ENCODE peak calls at places on chromosomes 1 and 21, in six cellular contexts. K, O, F, J, Z and L are unnamed samples.

GRCh38 chr1:27569506-27570382 is 34.2 kb downstream of the AHDC1 start:
- DNase-seq in K (no peak), O (no peak), F (peak; percentile 55), J (no peak), Z (no peak), L (no peak)

GRCh38 chr1:18253093-18253492 is 145.5 kb downstream of the IGSF21 start:
- DNase-seq in K (no peak), O (no peak), F (no peak), J (no peak), Z (no peak), L (no peak)

GRCh38 chr21:37564341-37564923 is 197.9 kb downstream of the DYRK1A start:
- DNase-seq in K (no peak), O (peak; percentile 99), F (peak; percentile 82), J (peak; percentile 100), Z (peak; percentile 77), L (peak; percentile 98)

GRCh38 chr21:34983680-34984086 is 65.4 kb downstream of the RUNX1 start:
- DNase-seq in K (no peak), O (peak; percentile 65), F (peak; percentile 43), J (peak; percentile 63), Z (no peak), L (peak; percentile 89)

GRCh38 chr1:108877858-108878257 is 1.1 kb downstream of the GPSM2 start:
- DNase-seq in K (no peak), O (no peak), F (no peak), J (no peak), Z (no peak), L (peak; percentile 37)

GRCh38 chr1:8905582-8906191 is 27.2 kb upstream of the ENO1 start:
- DNase-seq in K (no peak), O (peak; percentile 57), F (no peak), J (no peak), Z (no peak), L (peak; percentile 76)

GRCh38 chr1:197003132-197003531 is 25.8 kb downstream of the CFHR5 start:
- DNase-seq in K (no peak), O (no peak), F (no peak), J (no peak), Z (no peak), L (no peak)

GRCh38 chr1:228282329-228283042 is 74.6 kb downstream of the OBSCN start:
- DNase-seq in K (no peak), O (peak; percentile 24), F (no peak), J (peak; percentile 71), Z (peak; percentile 24), L (peak; percentile 47)

GRCh38 chr1:167541610-167542009 is 12.0 kb downstream of the CREG1 start:
- DNase-seq in K (no peak), O (no peak), F (no peak), J (peak; percentile 23), Z (no peak), L (peak; percentile 68)

GRCh38 chr1:27153927-27154358 is 982 bp downstream of the SLC9A1 start:
- DNase-seq in K (no peak), O (no peak), F (no peak), J (no peak), Z (no peak), L (no peak)

GRCh38 chr1:228279722-228280105 is 71.9 kb downstream of the OBSCN start:
- DNase-seq in K (no peak), O (no peak), F (no peak), J (no peak), Z (no peak), L (no peak)

GRCh38 chr1:193538690-193539089 is 352.3 kb upstream of the B3GALT2 start:
- DNase-seq in K (no peak), O (no peak), F (no peak), J (no peak), Z (no peak), L (no peak)

GRCh38 chr1:26156285-26157038 is 2.4 kb upstream of the FAM110D start:
- DNase-seq in K (no peak), O (no peak), F (no peak), J (no peak), Z (no peak), L (no peak)

GRCh38 chr1:167186198-167186750 is 34.4 kb upstream of the POU2F1 start:
- DNase-seq in K (no peak), O (no peak), F (no peak), J (no peak), Z (no peak), L (no peak)

GRCh38 chr21:43754948-43755781 is 20.9 kb downstream of the CSTB start:
- DNase-seq in K (no peak), O (no peak), F (no peak), J (no peak), Z (peak; percentile 44), L (no peak)

GRCh38 chr21:42312626-42313104 is 2.5 kb downstream of the TFF3 start:
- DNase-seq in K (no peak), O (no peak), F (no peak), J (no peak), Z (no peak), L (no peak)

GRCh38 chr21:16302851-16303282 is 573.1 kb downstream of the USP25 start:
- DNase-seq in K (no peak), O (no peak), F (no peak), J (peak; percentile 12), Z (no peak), L (peak; percentile 68)

GRCh38 chr1:204746838-204747442 is 61.4 kb upstream of the LRRN2 start:
- DNase-seq in K (peak; percentile 35), O (peak; percentile 80), F (peak; percentile 77), J (peak; percentile 41), Z (peak; percentile 48), L (peak; percentile 47)

GRCh38 chr1:36784147-36784862 is 250.0 kb downstream of the GRIK3 start:
- DNase-seq in K (no peak), O (no peak), F (no peak), J (no peak), Z (no peak), L (no peak)

GRCh38 chr1:62113505-62113904 is 81.1 kb upstream of the L1TD1 start:
- DNase-seq in K (no peak), O (no peak), F (no peak), J (no peak), Z (no peak), L (no peak)

GRCh38 chr1:112257043-112257835 is 138.8 kb upstream of the CTTNBP2NL start:
- DNase-seq in K (no peak), O (no peak), F (no peak), J (no peak), Z (no peak), L (peak; percentile 24)

GRCh38 chr1:234611153-234611798 is 1.3 kb upstream of the IRF2BP2 start:
- DNase-seq in K (peak; percentile 68), O (peak; percentile 76), F (no peak), J (peak; percentile 83), Z (no peak), L (no peak)

GRCh38 chr1:68384321-68384813 is 65.4 kb downstream of the RPE65 start:
- DNase-seq in K (no peak), O (peak; percentile 98), F (no peak), J (peak; percentile 100), Z (no peak), L (peak; percentile 80)

GRCh38 chr1:44464361-44464760 is 59.3 kb downstream of the RNF220 start:
- DNase-seq in K (no peak), O (no peak), F (no peak), J (no peak), Z (no peak), L (no peak)

DNA sequence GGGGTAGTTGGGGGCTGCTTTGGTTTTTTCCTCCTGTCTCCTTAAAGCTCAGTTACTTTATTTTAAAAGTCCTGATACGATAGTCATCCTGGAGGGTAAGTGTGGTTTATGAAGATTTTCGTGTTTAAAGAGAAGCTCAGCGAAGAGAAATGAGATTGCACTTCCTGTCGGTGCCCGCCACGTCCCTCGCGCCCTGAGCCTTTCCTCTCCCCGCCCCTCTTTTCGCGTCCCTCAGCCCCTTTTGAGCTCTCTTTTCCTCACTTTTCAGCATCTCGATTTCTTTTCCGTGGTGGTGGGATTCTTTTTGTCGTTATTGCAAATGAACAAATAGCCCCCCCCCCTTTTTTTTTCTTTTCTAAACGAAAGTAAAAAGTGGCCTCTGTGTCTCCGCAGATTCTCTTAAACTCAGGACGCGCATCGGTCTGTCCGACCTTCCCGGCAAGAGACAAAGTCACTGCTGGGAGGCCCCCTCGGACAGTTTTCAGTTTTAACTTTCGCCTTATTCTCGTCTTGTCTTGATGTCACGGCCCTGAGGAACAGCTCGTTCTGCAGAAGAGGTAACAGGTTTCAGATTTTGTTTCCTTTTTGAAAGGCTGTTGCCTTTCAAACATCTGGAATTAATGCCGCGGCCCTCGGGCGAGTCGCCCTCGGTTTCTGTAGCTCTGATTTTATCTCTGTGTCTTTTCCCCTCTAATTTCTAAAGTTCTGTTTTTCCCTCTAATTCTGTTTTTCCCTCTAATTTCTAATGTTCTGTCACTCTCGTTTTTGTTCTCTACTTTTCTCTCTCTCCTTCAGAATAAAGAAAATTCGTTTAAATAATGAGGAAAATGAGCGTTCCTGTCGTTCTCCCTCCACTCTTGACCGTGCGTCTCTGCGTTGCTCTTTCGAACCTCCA is 1.0 kb upstream of the DMRTA2 start:
- DNase-seq in K (no peak), O (no peak), F (no peak), J (no peak), Z (no peak), L (peak; percentile 25)
- H3K27me3 ChIP-seq in K (peaks cover 98% of the 10 kb centered on the region), O (no peaks in the 10 kb centered on the region), F (peaks cover 88% of the 10 kb centered on the region), J (peaks cover 93% of the 10 kb centered on the region), Z (peaks cover 99% of the 10 kb centered on the region), L (peaks cover 48% of the 10 kb centered on the region)

DNA sequence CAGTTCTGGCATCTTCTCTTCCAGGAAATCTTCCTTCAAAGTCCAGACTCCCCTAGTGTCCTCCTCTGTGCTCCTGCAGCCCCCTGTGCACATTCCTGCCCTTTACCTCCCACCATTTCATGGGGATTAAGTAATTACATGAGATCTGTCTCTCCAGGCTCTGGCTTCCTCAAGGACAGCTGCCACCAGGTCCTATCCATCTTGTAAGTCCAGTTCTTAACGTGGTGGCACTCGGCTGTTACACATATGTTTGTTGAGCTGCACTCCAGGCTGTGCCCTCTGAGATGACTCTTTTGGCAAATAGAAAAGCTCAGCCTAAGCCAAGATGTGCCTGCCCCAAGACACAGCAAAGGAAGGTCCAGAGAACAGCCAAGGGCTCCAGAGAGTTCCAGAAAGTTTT is 57.4 kb upstream of the CAMK1G start:
- DNase-seq in K (no peak), O (peak; percentile 47), F (no peak), J (no peak), Z (peak; percentile 28), L (no peak)
- H3K27me3 ChIP-seq in K (no peaks in the 10 kb centered on the region), O (no peaks in the 10 kb centered on the region), F (no peaks in the 10 kb centered on the region), J (no peaks in the 10 kb centered on the region), Z (no peaks in the 10 kb centered on the region), L (peaks cover 8% of the 10 kb centered on the region)

GRCh38 chr1:156387899-156388813 is 19.1 kb downstream of the RHBG start:
- DNase-seq in K (no peak), O (no peak), F (no peak), J (no peak), Z (no peak), L (no peak)
- H3K27me3 ChIP-seq in K (peaks cover 20% of the 10 kb centered on the region), O (no peaks in the 10 kb centered on the region), F (peaks cover 18% of the 10 kb centered on the region), J (peaks cover 71% of the 10 kb centered on the region), Z (peaks cover 56% of the 10 kb centered on the region), L (no peaks in the 10 kb centered on the region)

DNA sequence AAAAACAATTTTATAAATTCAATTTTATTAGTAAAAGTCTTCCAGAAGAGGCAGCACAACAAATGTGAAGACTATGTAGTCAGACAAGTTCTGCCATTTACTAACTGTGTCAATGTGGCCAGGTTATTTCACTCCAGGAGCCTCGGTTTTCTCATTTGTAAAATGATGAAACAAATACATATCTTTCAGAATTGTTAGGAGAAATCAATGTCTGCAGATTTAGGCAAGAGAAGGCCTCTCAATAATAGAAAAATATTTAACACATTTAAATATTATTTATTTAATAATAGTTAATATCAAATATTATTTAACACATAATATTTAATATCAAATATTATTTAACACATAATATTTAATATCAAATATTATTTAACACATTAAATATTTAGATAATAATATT is 75.6 kb upstream of the PTGFR start:
- DNase-seq in K (no peak), O (no peak), F (no peak), J (no peak), Z (no peak), L (no peak)
- H3K27me3 ChIP-seq in K (no peaks in the 10 kb centered on the region), O (no peaks in the 10 kb centered on the region), F (no peaks in the 10 kb centered on the region), J (peaks cover 2% of the 10 kb centered on the region), Z (no peaks in the 10 kb centered on the region), L (no peaks in the 10 kb centered on the region)